ENCODE peak calls at places on chromosome 1, in four cellular contexts. One of them, this sample, is unnamed.

GRCh38 chr1:210692796-210693195 is 364.1 kb downstream of the HHAT start:
- DNase-seq in GM04504: no peak
- DNase-seq in EL: no peak
- DNase-seq in stimulated activated effector memory CD8-positive, alpha-beta T cell treated with anti-CD3 and anti-CD28 coated beads, Interleukin-12 subunit alpha, Interleukin-12 subunit beta, amount 100 ng/mL, for 72 hours: no peak
- DNase-seq in this sample: no peak

GRCh38 chr1:20166047-20166446 is 19.8 kb upstream of the UBXN10 start:
- DNase-seq in stimulated activated effector memory CD8-positive, alpha-beta T cell treated with anti-CD3 and anti-CD28 coated beads, Interleukin-12 subunit alpha, Interleukin-12 subunit beta, amount 100 ng/mL, for 72 hours: no peak
- DNase-seq in EL: peak; percentile 3
- DNase-seq in GM04504: no peak
- DNase-seq in this sample: no peak

GRCh38 chr1:222627232-222627631 is 9.3 kb downstream of the MIA3 start:
- DNase-seq in GM04504: no peak
- DNase-seq in EL: peak; percentile 71
- DNase-seq in stimulated activated effector memory CD8-positive, alpha-beta T cell treated with anti-CD3 and anti-CD28 coated beads, Interleukin-12 subunit alpha, Interleukin-12 subunit beta, amount 100 ng/mL, for 72 hours: no peak
- DNase-seq in this sample: no peak

GRCh38 chr1:163295949-163296348 is 25.8 kb upstream of the NUF2 start:
- DNase-seq in EL: no peak
- DNase-seq in GM04504: no peak
- DNase-seq in stimulated activated effector memory CD8-positive, alpha-beta T cell treated with anti-CD3 and anti-CD28 coated beads, Interleukin-12 subunit alpha, Interleukin-12 subunit beta, amount 100 ng/mL, for 72 hours: no peak
- DNase-seq in this sample: no peak

GRCh38 chr1:100353073-100353801 is 931 bp downstream of the CDC14A start:
- DNase-seq in GM04504: no peak
- DNase-seq in stimulated activated effector memory CD8-positive, alpha-beta T cell treated with anti-CD3 and anti-CD28 coated beads, Interleukin-12 subunit alpha, Interleukin-12 subunit beta, amount 100 ng/mL, for 72 hours: peak; percentile 78
- DNase-seq in EL: peak; percentile 36
- DNase-seq in this sample: no peak

GRCh38 chr1:9182784-9183257 is 51.8 kb upstream of the H6PD start:
- DNase-seq in EL: no peak
- DNase-seq in stimulated activated effector memory CD8-positive, alpha-beta T cell treated with anti-CD3 and anti-CD28 coated beads, Interleukin-12 subunit alpha, Interleukin-12 subunit beta, amount 100 ng/mL, for 72 hours: no peak
- DNase-seq in GM04504: no peak
- DNase-seq in this sample: no peak

GRCh38 chr1:37486680-37487618 is 12.6 kb downstream of the ZC3H12A start:
- DNase-seq in EL: peak; percentile 73
- DNase-seq in GM04504: no peak
- DNase-seq in stimulated activated effector memory CD8-positive, alpha-beta T cell treated with anti-CD3 and anti-CD28 coated beads, Interleukin-12 subunit alpha, Interleukin-12 subunit beta, amount 100 ng/mL, for 72 hours: peak; percentile 91
- DNase-seq in this sample: peak; percentile 36

GRCh38 chr1:156704930-156705320 is 458 bp downstream of the CRABP2 start:
- DNase-seq in stimulated activated effector memory CD8-positive, alpha-beta T cell treated with anti-CD3 and anti-CD28 coated beads, Interleukin-12 subunit alpha, Interleukin-12 subunit beta, amount 100 ng/mL, for 72 hours: no peak
- DNase-seq in EL: peak; percentile 81
- DNase-seq in GM04504: no peak
- DNase-seq in this sample: peak; percentile 72

GRCh38 chr1:62436039-62436465 is 797 bp upstream of the USP1 start:
- DNase-seq in EL: no peak
- DNase-seq in stimulated activated effector memory CD8-positive, alpha-beta T cell treated with anti-CD3 and anti-CD28 coated beads, Interleukin-12 subunit alpha, Interleukin-12 subunit beta, amount 100 ng/mL, for 72 hours: peak; percentile 96
- DNase-seq in GM04504: no peak
- DNase-seq in this sample: no peak

This sample was measured in A172.